ENCODE peak calls at places on chromosome 2, in five cellular contexts. V, H, F, L and W are unnamed samples.

GRCh38 chr2:70141754-70142589 is 48.8 kb downstream of the C2orf42 start:
- DNase-seq in V (peak; percentile 20), F (no peak), H (no peak), L (no peak), W (no peak)

GRCh38 chr2:218430721-218431120 is 11.8 kb downstream of the VIL1 start:
- DNase-seq in H (no peak), F (no peak), L (no peak), V (no peak), W (no peak)

GRCh38 chr2:88002359-88002707 is 14.0 kb downstream of the RNU2-63P start:
- DNase-seq in L (no peak), F (no peak), V (no peak), H (no peak), W (no peak)

GRCh38 chr2:127561371-127561770 is 25.9 kb downstream of the MYO7B start:
- DNase-seq in V (no peak), L (no peak), H (no peak), F (no peak), W (no peak)

GRCh38 chr2:120533625-120534024 is 187.7 kb downstream of the INHBB start:
- DNase-seq in F (no peak), L (no peak), H (no peak), V (no peak), W (no peak)

GRCh38 chr2:241788572-241788971 is 11.9 kb downstream of the GAL3ST2 start:
- DNase-seq in H (no peak), L (no peak), V (no peak), F (no peak), W (peak; percentile 79)

GRCh38 chr2:18498531-18498930 is 61.9 kb downstream of the RDH14 start:
- DNase-seq in V (no peak), L (no peak), F (no peak), H (no peak), W (no peak)

GRCh38 chr2:146228659-146229058 is 1616.2 kb upstream of the ACVR2A start:
- DNase-seq in H (no peak), F (no peak), V (no peak), L (no peak), W (peak; percentile 13)

GRCh38 chr2:128551435-128551834 is 232.8 kb upstream of the HS6ST1 start:
- DNase-seq in L (no peak), H (no peak), V (no peak), F (no peak), W (no peak)

GRCh38 chr2:217793566-217794132 is 209.1 kb downstream of the TNS1 start:
- DNase-seq in L (no peak), V (no peak), H (no peak), F (no peak), W (no peak)

GRCh38 chr2:160333324-160334027 is 133.4 kb upstream of the ITGB6 start:
- DNase-seq in F (no peak), H (no peak), L (no peak), V (no peak), W (no peak)